ENCODE peak calls at places on chromosomes 1 and 21, in ten cellular contexts. S, X, G, L, R, F, D, J, Z and T are unnamed samples.

GRCh38 chr1:55329091-55329490 is 113.9 kb upstream of the USP24 start:
- DNase-seq in S (peak), X (no peak), G (no peak), L (peak), R (peak), F (no peak), D (no peak), J (no peak), Z (no peak), T (no peak)

GRCh38 chr1:156499703-156500577 is 635 bp downstream of the MEF2D start:
- DNase-seq in S (peak), X (no peak), G (peak), L (peak), R (no peak), F (no peak), D (no peak), J (peak), Z (no peak), T (peak)

GRCh38 chr1:30714025-30714424 is 9.4 kb downstream of the MATN1 start:
- DNase-seq in S (no peak), X (no peak), G (no peak), L (no peak), R (no peak), F (no peak), D (no peak), J (no peak), Z (peak), T (no peak)

GRCh38 chr1:241077386-241078147 is 279.4 kb downstream of the RGS7 start:
- DNase-seq in S (no peak), X (no peak), G (no peak), L (no peak), R (no peak), F (no peak), D (no peak), J (no peak), Z (no peak), T (no peak)

GRCh38 chr1:57058652-57059501 is 93.1 kb upstream of the C8B start:
- DNase-seq in S (peak), X (no peak), G (no peak), L (no peak), R (no peak), F (no peak), D (no peak), J (no peak), Z (no peak), T (no peak)

GRCh38 chr21:37435120-37435519 is 68.5 kb downstream of the DYRK1A start:
- DNase-seq in S (peak), X (peak), G (peak), L (peak), R (peak), F (no peak), D (peak), J (no peak), Z (no peak), T (no peak)

GRCh38 chr21:42568834-42569731 is 55.4 kb downstream of the SLC37A1 start:
- DNase-seq in S (no peak), X (no peak), G (peak), L (peak), R (no peak), F (no peak), D (no peak), J (peak), Z (peak), T (no peak)

GRCh38 chr1:5720484-5720883 is 271.7 kb downstream of the NPHP4 start:
- DNase-seq in S (no peak), X (no peak), G (no peak), L (peak), R (no peak), F (no peak), D (no peak), J (peak), Z (peak), T (peak)

GRCh38 chr1:231724876-231725647 is 98.5 kb downstream of the DISC1 start:
- DNase-seq in S (peak), X (peak), G (peak), L (peak), R (peak), F (peak), D (peak), J (no peak), Z (no peak), T (no peak)

GRCh38 chr1:15757575-15758401 is 807 bp upstream of the FBLIM1 start:
- DNase-seq in S (peak), X (no peak), G (peak), L (no peak), R (peak), F (no peak), D (no peak), J (no peak), Z (no peak), T (no peak)

GRCh38 chr1:228760962-228761361 is 25.7 kb downstream of the RHOU start:
- DNase-seq in S (no peak), X (no peak), G (no peak), L (no peak), R (no peak), F (no peak), D (no peak), J (no peak), Z (no peak), T (no peak)

GRCh38 chr1:119081267-119081666 is 59.2 kb downstream of the WARS2 start:
- DNase-seq in S (no peak), X (peak), G (no peak), L (no peak), R (peak), F (no peak), D (peak), J (no peak), Z (no peak), T (no peak)

GRCh38 chr1:246565751-246566127 is 322 bp downstream of the TFB2M start:
- DNase-seq in S (no peak), X (no peak), G (no peak), L (no peak), R (peak), F (no peak), D (no peak), J (no peak), Z (no peak), T (no peak)

GRCh38 chr1:150234647-150235435 is 1.1 kb downstream of the ANP32E start:
- DNase-seq in S (peak), X (no peak), G (peak), L (peak), R (peak), F (peak), D (no peak), J (peak), Z (peak), T (no peak)

GRCh38 chr21:43311303-43311817 is 115.6 kb downstream of the SIK1 start:
- DNase-seq in S (no peak), X (no peak), G (no peak), L (no peak), R (no peak), F (no peak), D (no peak), J (no peak), Z (peak), T (no peak)

GRCh38 chr1:115052454-115053083 is 22.9 kb downstream of the TSHB start:
- DNase-seq in S (peak), X (no peak), G (peak), L (peak), R (peak), F (peak), D (no peak), J (no peak), Z (no peak), T (no peak)

GRCh38 chr1:150479927-150480352 is 7.3 kb upstream of the TARS2 start:
- DNase-seq in S (no peak), X (no peak), G (no peak), L (no peak), R (no peak), F (no peak), D (no peak), J (no peak), Z (no peak), T (no peak)

GRCh38 chr21:33847586-33848251 is 67.9 kb downstream of the ATP5PO start:
- DNase-seq in S (no peak), X (no peak), G (no peak), L (no peak), R (no peak), F (no peak), D (no peak), J (no peak), Z (no peak), T (peak)

GRCh38 chr1:21779613-21780521 is 3.1 kb downstream of the USP48 start:
- DNase-seq in S (no peak), X (no peak), G (no peak), L (no peak), R (peak), F (peak), D (no peak), J (no peak), Z (no peak), T (no peak)

GRCh38 chr1:168135982-168136708 is 585 bp downstream of the GPR161 start:
- DNase-seq in S (no peak), X (no peak), G (peak), L (no peak), R (peak), F (no peak), D (no peak), J (peak), Z (no peak), T (no peak)

GRCh38 chr1:201322653-201323510 is 39.6 kb downstream of the PKP1 start:
- DNase-seq in S (no peak), X (no peak), G (no peak), L (no peak), R (no peak), F (no peak), D (no peak), J (no peak), Z (no peak), T (no peak)

GRCh38 chr1:212981025-212981495 is 30.7 kb downstream of the VASH2 start:
- DNase-seq in S (peak), X (no peak), G (no peak), L (no peak), R (no peak), F (no peak), D (no peak), J (no peak), Z (no peak), T (no peak)

GRCh38 chr1:41479000-41479807 is 5.3 kb downstream of the EDN2 start:
- DNase-seq in S (no peak), X (no peak), G (no peak), L (peak), R (peak), F (no peak), D (peak), J (no peak), Z (peak), T (peak)

GRCh38 chr21:33162436-33162921 is 67.3 kb upstream of the IFNAR2 start:
- DNase-seq in S (no peak), X (no peak), G (no peak), L (no peak), R (no peak), F (no peak), D (no peak), J (no peak), Z (no peak), T (no peak)

GRCh38 chr1:62417351-62417999 is 19.4 kb upstream of the USP1 start:
- DNase-seq in S (no peak), X (no peak), G (no peak), L (no peak), R (peak), F (no peak), D (no peak), J (no peak), Z (no peak), T (no peak)

GRCh38 chr1:33723251-33723650 is 140.6 kb upstream of the HMGB4 start:
- DNase-seq in S (no peak), X (no peak), G (no peak), L (no peak), R (no peak), F (no peak), D (no peak), J (no peak), Z (no peak), T (no peak)

GRCh38 chr1:118788372-118788955 is 199.7 kb downstream of the TBX15 start:
- DNase-seq in S (peak), X (peak), G (no peak), L (no peak), R (peak), F (no peak), D (peak), J (no peak), Z (no peak), T (no peak)

GRCh38 chr1:165887877-165888551 is 60.6 kb downstream of the UCK2 start:
- DNase-seq in S (no peak), X (no peak), G (no peak), L (no peak), R (no peak), F (no peak), D (no peak), J (no peak), Z (no peak), T (no peak)

GRCh38 chr1:162003825-162004205 is 19.9 kb downstream of the OLFML2B start:
- DNase-seq in S (peak), X (peak), G (no peak), L (peak), R (peak), F (no peak), D (peak), J (peak), Z (no peak), T (no peak)

GRCh38 chr1:41482001-41482765 is 2.3 kb downstream of the EDN2 start:
- DNase-seq in S (no peak), X (no peak), G (no peak), L (peak), R (no peak), F (no peak), D (no peak), J (peak), Z (peak), T (peak)

GRCh38 chr21:44516342-44516741 is 23.7 kb downstream of the KRTAP10-1 start:
- DNase-seq in S (no peak), X (no peak), G (peak), L (no peak), R (no peak), F (no peak), D (no peak), J (no peak), Z (peak), T (peak)

GRCh38 chr21:44514218-44514520 is 25.8 kb downstream of the KRTAP10-1 start:
- DNase-seq in S (no peak), X (no peak), G (no peak), L (no peak), R (no peak), F (no peak), D (no peak), J (no peak), Z (no peak), T (no peak)

GRCh38 chr21:44516828-44517174 is 23.2 kb downstream of the KRTAP10-1 start:
- DNase-seq in S (no peak), X (no peak), G (peak), L (no peak), R (no peak), F (no peak), D (no peak), J (no peak), Z (peak), T (peak)

GRCh38 chr21:44514746-44515358 is 25.1 kb downstream of the KRTAP10-1 start:
- DNase-seq in S (no peak), X (no peak), G (peak), L (no peak), R (no peak), F (no peak), D (no peak), J (no peak), Z (peak), T (peak)

DNA sequence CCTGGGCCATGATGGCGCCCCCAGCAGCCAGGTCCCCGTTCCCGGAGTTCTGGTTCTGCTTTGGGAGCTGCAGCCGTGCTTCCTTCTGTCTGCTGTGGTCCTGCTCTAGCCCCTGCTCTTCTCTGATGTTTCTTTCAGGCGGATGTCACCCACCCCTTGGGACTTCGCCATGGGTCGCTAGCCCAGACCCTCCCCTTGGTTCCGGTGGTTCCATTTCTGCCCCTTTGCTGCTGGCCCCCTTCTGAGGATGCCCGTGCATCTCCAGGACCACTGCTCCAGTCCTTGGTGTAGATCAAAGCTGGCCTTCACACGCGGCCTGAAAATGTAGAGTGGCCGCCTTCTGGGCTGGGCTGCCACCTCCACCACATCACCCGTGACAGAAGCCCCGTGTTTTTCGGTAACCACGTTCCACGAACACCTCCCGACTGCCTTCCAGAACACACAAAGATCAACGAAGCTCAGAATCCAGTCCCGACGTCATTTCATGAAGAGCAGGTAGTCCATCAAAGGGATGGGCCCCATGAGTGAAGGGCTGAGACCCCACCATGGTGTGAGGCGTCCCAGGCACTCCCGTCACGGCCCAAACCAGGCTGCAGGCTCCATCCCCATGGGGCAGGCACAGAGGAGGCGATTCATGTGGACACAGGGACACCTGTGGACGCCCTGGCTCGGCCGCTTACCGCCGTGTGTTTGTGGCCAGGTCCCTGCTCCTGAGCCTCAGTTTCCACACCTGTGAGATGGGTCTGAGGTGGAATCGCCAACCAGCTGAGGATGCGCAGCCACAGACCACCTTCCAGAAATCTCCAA is 24.4 kb downstream of the KRTAP10-1 start:
- DNase-seq in S (no peak), X (no peak), G (peak), L (no peak), R (no peak), F (no peak), D (no peak), J (no peak), Z (peak), T (peak)
- TF ChIP-seq CTCF in S (no peak), X (no peak), G (no peak), L (no peak), R (no peak), F (no peak), D (no peak), J (no peak), Z (no peak), T (no peak)

GRCh38 chr1:20366076-20366765 is 75.5 kb downstream of the VWA5B1 start:
- DNase-seq in S (peak), X (no peak), G (peak), L (peak), R (no peak), F (no peak), D (no peak), J (no peak), Z (no peak), T (no peak)

GRCh38 chr1:20366766-20367602 is 76.3 kb downstream of the VWA5B1 start:
- DNase-seq in S (peak), X (no peak), G (peak), L (peak), R (peak), F (peak), D (peak), J (no peak), Z (peak), T (no peak)

GRCh38 chr1:20362856-20363255 is 72.2 kb downstream of the VWA5B1 start:
- DNase-seq in S (no peak), X (no peak), G (no peak), L (no peak), R (no peak), F (no peak), D (no peak), J (no peak), Z (no peak), T (no peak)

GRCh38 chr1:20367626-20368025 is 77.0 kb downstream of the VWA5B1 start:
- DNase-seq in S (no peak), X (no peak), G (no peak), L (no peak), R (no peak), F (no peak), D (no peak), J (no peak), Z (no peak), T (no peak)

DNA sequence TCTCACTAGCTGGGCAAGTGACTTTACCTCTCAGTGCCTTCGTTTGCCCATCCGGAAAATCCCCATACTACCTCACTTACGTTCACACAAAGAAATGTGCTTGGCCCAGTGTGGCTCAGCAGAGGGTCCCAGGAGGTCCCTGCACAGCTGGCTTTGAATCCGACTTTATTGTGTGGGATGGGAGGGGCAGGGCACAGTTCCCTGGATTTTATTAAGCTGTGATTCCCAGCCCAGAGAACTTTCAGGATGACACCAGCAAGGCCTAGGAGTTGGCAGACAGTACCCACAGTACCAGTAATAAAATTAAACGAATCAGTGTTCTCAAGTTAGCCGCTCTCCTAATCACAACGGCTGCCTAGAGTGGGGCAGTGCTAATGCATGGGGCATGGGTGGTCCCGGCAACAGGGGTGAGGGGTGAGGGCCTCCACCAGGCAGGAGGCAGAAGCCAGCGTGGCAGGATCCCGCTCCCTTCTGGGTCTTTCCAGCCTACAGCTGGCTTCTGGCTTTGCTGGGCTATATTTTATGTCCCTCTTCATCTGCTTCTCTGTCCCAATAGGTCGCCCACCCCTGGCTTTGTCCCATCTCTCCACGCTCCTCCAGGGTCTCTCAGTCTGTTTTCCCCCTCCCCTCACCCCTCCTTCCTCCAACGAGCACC is 74.9 kb downstream of the VWA5B1 start:
- DNase-seq in S (no peak), X (no peak), G (no peak), L (no peak), R (no peak), F (no peak), D (no peak), J (no peak), Z (no peak), T (no peak)
- TF ChIP-seq CTCF in S (no peak), X (no peak), G (no peak), L (no peak), R (no peak), F (no peak), D (no peak), J (no peak), Z (no peak), T (no peak)

GRCh38 chr21:26846036-26846931 is 1.1 kb upstream of the ADAMTS1 start:
- DNase-seq in S (peak), X (no peak), G (peak), L (peak), R (peak), F (no peak), D (no peak), J (peak), Z (peak), T (peak)
- TF ChIP-seq CTCF in S (no peak), X (peak), G (no peak), L (no peak), R (peak), F (no peak), D (peak), J (no peak), Z (no peak), T (no peak)

GRCh38 chr1:145906954-145907755 is 2.7 kb downstream of the ITGA10 start:
- DNase-seq in S (no peak), X (no peak), G (no peak), L (peak), R (peak), F (no peak), D (no peak), J (no peak), Z (no peak), T (no peak)

GRCh38 chr1:145898756-145899155 is 11.1 kb downstream of the ITGA10 start:
- DNase-seq in S (no peak), X (no peak), G (no peak), L (no peak), R (no peak), F (no peak), D (no peak), J (no peak), Z (no peak), T (no peak)

GRCh38 chr1:145895471-145895870 is 9.8 kb upstream of the ANKRD35 start:
- DNase-seq in S (no peak), X (no peak), G (no peak), L (no peak), R (no peak), F (no peak), D (no peak), J (no peak), Z (no peak), T (no peak)

GRCh38 chr1:145897969-145898368 is 11.9 kb downstream of the ITGA10 start:
- DNase-seq in S (no peak), X (no peak), G (no peak), L (no peak), R (no peak), F (no peak), D (no peak), J (no peak), Z (no peak), T (no peak)

DNA sequence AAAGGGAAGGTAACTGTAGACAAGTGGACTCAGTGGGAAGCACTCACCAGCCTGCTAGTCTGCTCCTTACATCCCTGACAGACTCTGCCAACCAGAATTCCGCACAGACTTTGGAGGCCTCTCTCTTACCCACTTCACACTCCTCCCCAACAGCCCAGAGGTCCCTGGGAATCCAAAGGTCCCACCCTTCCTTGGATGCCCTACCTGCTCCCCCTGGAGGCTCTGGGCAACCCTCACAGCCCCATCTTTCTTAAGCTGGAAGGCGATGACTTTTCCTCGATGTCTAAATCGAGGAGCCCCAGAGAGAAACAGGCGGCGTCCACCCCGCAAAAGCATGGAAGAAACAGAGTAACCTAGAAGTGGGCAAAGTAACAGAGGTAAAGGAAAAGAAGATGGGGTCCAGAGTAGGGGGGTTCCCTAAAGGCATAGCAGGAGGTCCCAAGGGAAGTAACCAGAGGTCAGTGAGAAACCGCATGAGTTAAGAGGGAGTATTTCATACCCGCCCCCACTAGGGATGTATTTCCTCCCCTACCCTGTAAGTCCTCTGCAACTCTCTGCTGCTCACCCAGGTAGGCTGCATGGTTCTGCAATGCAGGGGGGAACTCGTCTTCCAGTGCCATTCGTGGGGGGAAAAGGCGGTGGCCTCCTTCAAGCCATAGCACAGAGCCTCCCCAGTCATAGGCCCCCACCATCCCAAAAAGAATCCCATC is 8.4 kb downstream of the ITGA10 start:
- DNase-seq in S (no peak), X (no peak), G (no peak), L (peak), R (no peak), F (no peak), D (no peak), J (no peak), Z (no peak), T (no peak)
- TF ChIP-seq CTCF in S (no peak), X (no peak), G (no peak), L (no peak), R (no peak), F (no peak), D (peak), J (no peak), Z (no peak), T (no peak)